ENCODE peak calls at places on chromosome 21, in seven cellular contexts. One of them, this sample, is unnamed.

GRCh38 chr21:41923641-41924342 is 30.0 kb downstream of the C2CD2 start:
- DNase-seq in testis: no peak
- DNase-seq in cardiac muscle cell: peak
- DNase-seq in HFF-Myc: no peak
- DNase-seq in heart right ventricle: peak
- DNase-seq in ovary: peak
- DNase-seq in neural progenitor cell: no peak
- DNase-seq in this sample: peak

GRCh38 chr21:43337901-43338655 is 88.9 kb downstream of the SIK1 start:
- DNase-seq in testis: no peak
- DNase-seq in cardiac muscle cell: no peak
- DNase-seq in HFF-Myc: no peak
- DNase-seq in heart right ventricle: no peak
- DNase-seq in ovary: peak
- DNase-seq in neural progenitor cell: no peak
- DNase-seq in this sample: no peak

GRCh38 chr21:43827015-43827611 is 37.7 kb downstream of the RRP1 start:
- DNase-seq in testis: no peak
- DNase-seq in cardiac muscle cell: peak
- DNase-seq in HFF-Myc: peak
- DNase-seq in heart right ventricle: no peak
- DNase-seq in ovary: no peak
- DNase-seq in neural progenitor cell: no peak
- DNase-seq in this sample: peak

GRCh38 chr21:35226960-35227741 is 178.0 kb upstream of the RUNX1 start:
- DNase-seq in testis: no peak
- DNase-seq in cardiac muscle cell: no peak
- DNase-seq in HFF-Myc: no peak
- DNase-seq in heart right ventricle: no peak
- DNase-seq in ovary: no peak
- DNase-seq in neural progenitor cell: no peak
- DNase-seq in this sample: no peak

GRCh38 chr21:40254540-40255455 is 387.6 kb downstream of the PCP4 start:
- DNase-seq in testis: no peak
- DNase-seq in cardiac muscle cell: no peak
- DNase-seq in HFF-Myc: no peak
- DNase-seq in heart right ventricle: no peak
- DNase-seq in ovary: no peak
- DNase-seq in neural progenitor cell: no peak
- DNase-seq in this sample: no peak

GRCh38 chr21:46667735-46668380 is 32.4 kb downstream of the PRMT2 start:
- DNase-seq in testis: no peak
- DNase-seq in cardiac muscle cell: peak
- DNase-seq in HFF-Myc: peak
- DNase-seq in heart right ventricle: no peak
- DNase-seq in ovary: no peak
- DNase-seq in neural progenitor cell: peak
- DNase-seq in this sample: peak

GRCh38 chr21:33011462-33011861 is 14.3 kb upstream of the OLIG2 start:
- DNase-seq in testis: no peak
- DNase-seq in cardiac muscle cell: peak
- DNase-seq in HFF-Myc: peak
- DNase-seq in heart right ventricle: no peak
- DNase-seq in ovary: no peak
- DNase-seq in neural progenitor cell: no peak
- DNase-seq in this sample: peak

GRCh38 chr21:42379425-42380215 is 13.3 kb upstream of the TFF1 start:
- DNase-seq in testis: no peak
- DNase-seq in cardiac muscle cell: no peak
- DNase-seq in HFF-Myc: no peak
- DNase-seq in heart right ventricle: no peak
- DNase-seq in ovary: no peak
- DNase-seq in neural progenitor cell: no peak
- DNase-seq in this sample: no peak

GRCh38 chr21:34020005-34020847 is 53.2 kb upstream of the MRPS6 start:
- DNase-seq in testis: no peak
- DNase-seq in cardiac muscle cell: no peak
- DNase-seq in HFF-Myc: no peak
- DNase-seq in heart right ventricle: no peak
- DNase-seq in ovary: no peak
- DNase-seq in neural progenitor cell: no peak
- DNase-seq in this sample: no peak

GRCh38 chr21:42063206-42063577 is 7.9 kb upstream of the UMODL1 start:
- DNase-seq in testis: no peak
- DNase-seq in cardiac muscle cell: no peak
- DNase-seq in HFF-Myc: no peak
- DNase-seq in heart right ventricle: no peak
- DNase-seq in ovary: no peak
- DNase-seq in neural progenitor cell: no peak
- DNase-seq in this sample: no peak

GRCh38 chr21:45975017-45975595 is 6.5 kb upstream of the COL6A1 start:
- DNase-seq in testis: peak
- DNase-seq in cardiac muscle cell: peak
- DNase-seq in HFF-Myc: no peak
- DNase-seq in heart right ventricle: peak
- DNase-seq in ovary: peak
- DNase-seq in neural progenitor cell: peak
- DNase-seq in this sample: peak

GRCh38 chr21:42614391-42614790 is 39.0 kb upstream of the PDE9A start:
- DNase-seq in testis: no peak
- DNase-seq in cardiac muscle cell: no peak
- DNase-seq in HFF-Myc: no peak
- DNase-seq in heart right ventricle: no peak
- DNase-seq in ovary: no peak
- DNase-seq in neural progenitor cell: no peak
- DNase-seq in this sample: no peak

GRCh38 chr21:34596561-34597271 is 18.2 kb downstream of the RCAN1 start:
- DNase-seq in testis: no peak
- DNase-seq in cardiac muscle cell: no peak
- DNase-seq in HFF-Myc: no peak
- DNase-seq in heart right ventricle: no peak
- DNase-seq in ovary: no peak
- DNase-seq in neural progenitor cell: no peak
- DNase-seq in this sample: no peak

GRCh38 chr21:43332872-43333300 is 94.0 kb downstream of the SIK1 start:
- DNase-seq in testis: no peak
- DNase-seq in cardiac muscle cell: peak
- DNase-seq in HFF-Myc: no peak
- DNase-seq in heart right ventricle: no peak
- DNase-seq in ovary: peak
- DNase-seq in neural progenitor cell: peak
- DNase-seq in this sample: peak

DNA sequence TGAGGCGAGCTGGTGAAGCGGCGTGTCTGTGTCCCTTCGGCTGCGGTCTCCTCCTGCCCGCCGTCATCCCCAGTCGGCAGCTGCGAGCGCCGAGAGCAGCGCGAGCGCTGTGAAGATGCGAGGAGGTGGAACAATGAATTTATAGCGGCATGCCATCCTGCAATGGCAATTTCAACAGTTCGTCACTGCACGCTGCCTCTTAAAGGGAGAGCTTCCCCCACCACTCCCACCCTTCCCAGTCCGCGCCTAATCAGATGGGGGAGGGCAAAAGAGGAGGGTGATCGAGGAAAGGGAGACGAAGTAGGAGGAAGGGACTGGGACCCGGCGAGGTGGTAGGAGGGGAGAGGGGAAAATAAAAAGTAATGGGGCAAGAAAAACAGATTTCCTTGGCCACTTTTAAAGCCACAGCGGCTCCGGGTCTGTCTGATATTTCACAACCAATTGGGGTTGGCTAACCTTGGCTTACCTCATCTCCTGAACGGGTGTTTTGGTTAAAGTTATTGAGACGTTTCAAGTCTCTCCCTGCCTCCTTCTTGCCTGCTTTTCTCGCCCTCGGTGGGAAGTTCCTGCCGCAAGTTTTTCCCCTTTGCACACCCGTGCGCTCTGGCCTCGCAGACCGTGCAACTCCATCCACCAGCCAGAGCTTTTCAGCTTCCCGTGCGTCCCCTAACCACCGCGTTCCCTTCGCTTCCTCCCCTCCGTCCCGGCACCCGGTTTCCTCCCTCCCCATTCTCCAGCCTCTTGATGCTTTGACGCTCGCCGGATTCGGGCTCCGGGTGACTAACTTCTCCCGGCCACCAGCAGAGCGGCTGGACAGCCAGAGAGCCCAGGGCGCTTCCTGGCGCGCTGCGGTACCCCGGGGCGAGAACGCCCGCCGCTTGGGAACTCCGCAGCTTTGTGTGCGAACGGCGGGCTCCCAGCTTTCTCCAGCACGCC is at the start of gene ADAMTS5:
- DNase-seq in testis: peak
- DNase-seq in cardiac muscle cell: peak
- DNase-seq in HFF-Myc: no peak
- DNase-seq in heart right ventricle: peak
- DNase-seq in ovary: peak
- DNase-seq in neural progenitor cell: peak
- DNase-seq in this sample: peak
- H3K4me3 ChIP-seq in testis: peak
- H3K4me3 ChIP-seq in cardiac muscle cell: peak
- H3K4me3 ChIP-seq in HFF-Myc: peak
- H3K4me3 ChIP-seq in heart right ventricle: peak
- H3K4me3 ChIP-seq in ovary: peak
- H3K4me3 ChIP-seq in neural progenitor cell: peak
- H3K4me3 ChIP-seq in this sample: peak

GRCh38 chr21:44947111-44947929 is 7.5 kb downstream of the SLX9 start:
- DNase-seq in testis: no peak
- DNase-seq in cardiac muscle cell: no peak
- DNase-seq in HFF-Myc: no peak
- DNase-seq in heart right ventricle: no peak
- DNase-seq in ovary: no peak
- DNase-seq in neural progenitor cell: no peak
- DNase-seq in this sample: no peak
- H3K4me3 ChIP-seq in testis: no peak
- H3K4me3 ChIP-seq in cardiac muscle cell: no peak
- H3K4me3 ChIP-seq in HFF-Myc: no peak
- H3K4me3 ChIP-seq in heart right ventricle: peak
- H3K4me3 ChIP-seq in ovary: no peak
- H3K4me3 ChIP-seq in neural progenitor cell: no peak
- H3K4me3 ChIP-seq in this sample: no peak

GRCh38 chr21:17730782-17731181 is 88.4 kb downstream of the C21orf91 start:
- DNase-seq in testis: no peak
- DNase-seq in cardiac muscle cell: no peak
- DNase-seq in HFF-Myc: no peak
- DNase-seq in heart right ventricle: no peak
- DNase-seq in ovary: no peak
- DNase-seq in neural progenitor cell: no peak
- DNase-seq in this sample: no peak

GRCh38 chr21:17729455-17729854 is 89.7 kb downstream of the C21orf91 start:
- DNase-seq in testis: no peak
- DNase-seq in cardiac muscle cell: no peak
- DNase-seq in HFF-Myc: no peak
- DNase-seq in heart right ventricle: no peak
- DNase-seq in ovary: no peak
- DNase-seq in neural progenitor cell: no peak
- DNase-seq in this sample: no peak

GRCh38 chr21:17733209-17733608 is 85.9 kb downstream of the C21orf91 start:
- DNase-seq in testis: no peak
- DNase-seq in cardiac muscle cell: no peak
- DNase-seq in HFF-Myc: no peak
- DNase-seq in heart right ventricle: no peak
- DNase-seq in ovary: no peak
- DNase-seq in neural progenitor cell: no peak
- DNase-seq in this sample: no peak

GRCh38 chr21:17731554-17731953 is 87.6 kb downstream of the C21orf91 start:
- DNase-seq in testis: no peak
- DNase-seq in cardiac muscle cell: no peak
- DNase-seq in HFF-Myc: no peak
- DNase-seq in heart right ventricle: no peak
- DNase-seq in ovary: no peak
- DNase-seq in neural progenitor cell: no peak
- DNase-seq in this sample: no peak

DNA sequence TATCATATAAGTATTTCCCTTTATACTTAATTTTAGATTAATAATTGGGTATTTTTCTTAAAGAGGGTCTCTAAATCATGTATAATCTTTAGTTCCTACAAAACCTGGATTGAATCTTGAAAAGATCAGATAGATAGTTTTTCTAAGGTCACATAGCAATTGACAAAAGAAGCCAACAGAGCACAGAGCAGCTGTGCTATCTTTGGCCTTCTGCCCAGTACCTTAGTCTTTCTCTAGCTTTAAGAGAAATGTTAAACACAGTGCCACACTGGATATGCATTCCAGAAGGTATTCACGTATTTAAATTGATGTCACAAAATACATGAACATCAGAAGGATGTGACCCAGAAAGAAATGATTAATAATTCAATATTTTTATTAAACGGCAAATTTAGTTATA is 86.8 kb downstream of the C21orf91 start:
- DNase-seq in testis: no peak
- DNase-seq in cardiac muscle cell: no peak
- DNase-seq in HFF-Myc: no peak
- DNase-seq in heart right ventricle: no peak
- DNase-seq in ovary: no peak
- DNase-seq in neural progenitor cell: no peak
- DNase-seq in this sample: peak
- H3K4me3 ChIP-seq in testis: no peak
- H3K4me3 ChIP-seq in cardiac muscle cell: no peak
- H3K4me3 ChIP-seq in HFF-Myc: no peak
- H3K4me3 ChIP-seq in heart right ventricle: no peak
- H3K4me3 ChIP-seq in ovary: no peak
- H3K4me3 ChIP-seq in neural progenitor cell: no peak
- H3K4me3 ChIP-seq in this sample: no peak

GRCh38 chr21:17789085-17789484 is 30.1 kb downstream of the C21orf91 start:
- DNase-seq in testis: no peak
- DNase-seq in cardiac muscle cell: no peak
- DNase-seq in HFF-Myc: no peak
- DNase-seq in heart right ventricle: no peak
- DNase-seq in ovary: no peak
- DNase-seq in neural progenitor cell: no peak
- DNase-seq in this sample: no peak

GRCh38 chr21:17786219-17787181 is 32.7 kb downstream of the C21orf91 start:
- DNase-seq in testis: no peak
- DNase-seq in cardiac muscle cell: no peak
- DNase-seq in HFF-Myc: no peak
- DNase-seq in heart right ventricle: no peak
- DNase-seq in ovary: no peak
- DNase-seq in neural progenitor cell: no peak
- DNase-seq in this sample: no peak

GRCh38 chr21:17793271-17793670 is 25.9 kb downstream of the C21orf91 start:
- DNase-seq in testis: no peak
- DNase-seq in cardiac muscle cell: no peak
- DNase-seq in HFF-Myc: no peak
- DNase-seq in heart right ventricle: no peak
- DNase-seq in ovary: no peak
- DNase-seq in neural progenitor cell: no peak
- DNase-seq in this sample: no peak

GRCh38 chr21:17793675-17794123 is 25.5 kb downstream of the C21orf91 start:
- DNase-seq in testis: no peak
- DNase-seq in cardiac muscle cell: peak
- DNase-seq in HFF-Myc: no peak
- DNase-seq in heart right ventricle: no peak
- DNase-seq in ovary: no peak
- DNase-seq in neural progenitor cell: no peak
- DNase-seq in this sample: peak

GRCh38 chr21:17789660-17790059 is 29.5 kb downstream of the C21orf91 start:
- DNase-seq in testis: no peak
- DNase-seq in cardiac muscle cell: no peak
- DNase-seq in HFF-Myc: no peak
- DNase-seq in heart right ventricle: no peak
- DNase-seq in ovary: no peak
- DNase-seq in neural progenitor cell: no peak
- DNase-seq in this sample: no peak
- H3K4me3 ChIP-seq in testis: no peak
- H3K4me3 ChIP-seq in cardiac muscle cell: no peak
- H3K4me3 ChIP-seq in HFF-Myc: no peak
- H3K4me3 ChIP-seq in heart right ventricle: no peak
- H3K4me3 ChIP-seq in ovary: no peak
- H3K4me3 ChIP-seq in neural progenitor cell: no peak
- H3K4me3 ChIP-seq in this sample: no peak

This sample was measured in fibroblast of mammary gland.